ENCODE peak calls at places on chromosomes 11 and 22, in five cellular contexts. Y, G, U, S and K are unnamed samples.

GRCh38 chr11:44939673-44940072 is 11.0 kb downstream of the TP53I11 start:
- DNase-seq in Y (no peak), S (no peak), G (no peak), U (no peak), K (peak)

GRCh38 chr11:110374921-110375320 is 54.8 kb upstream of the FDX1 start:
- DNase-seq in S (no peak), U (no peak), Y (no peak), G (no peak), K (no peak)

GRCh38 chr11:87851234-87851633 is 324.0 kb downstream of the RAB38 start:
- DNase-seq in G (peak), U (no peak), Y (no peak), S (no peak), K (no peak)

GRCh38 chr22:40233886-40234285 is 56.2 kb downstream of the TNRC6B start:
- DNase-seq in G (no peak), U (no peak), S (no peak), Y (no peak), K (no peak)

GRCh38 chr11:1161410-1162152 is 3.8 kb downstream of the MUC5AC start:
- DNase-seq in G (no peak), Y (no peak), S (peak), U (no peak), K (no peak)

GRCh38 chr11:69388210-69388609 is 93.3 kb upstream of the LINC01488 start:
- DNase-seq in S (no peak), U (no peak), Y (no peak), G (no peak), K (no peak)

GRCh38 chr11:75597636-75598035 is 35.6 kb downstream of the SERPINH1 start:
- DNase-seq in Y (no peak), S (no peak), G (no peak), U (peak), K (peak)

GRCh38 chr11:57288771-57289579 is 35.8 kb downstream of the TNKS1BP1 start:
- DNase-seq in Y (no peak), S (no peak), U (no peak), G (peak), K (no peak)